ENCODE peak calls at places on chromosomes 3 and 15, in eight cellular contexts. One of them, this sample, is unnamed.

GRCh38 chr3:167882057-167882667 is 146.6 kb downstream of the SERPINI1 start:
- DNase-seq in adrenal gland: no peak
- DNase-seq in breast epithelium: no peak
- DNase-seq in heart left ventricle: no peak
- DNase-seq in mucosa of descending colon: peak; percentile 13
- DNase-seq in esophagus squamous epithelium: no peak
- DNase-seq in pancreas: no peak
- DNase-seq in HCT116: peak; percentile 39
- DNase-seq in this sample: peak; percentile 52

GRCh38 chr3:144272715-144273114 is 301.1 kb downstream of the DIPK2A start:
- DNase-seq in breast epithelium: no peak
- DNase-seq in mucosa of descending colon: no peak
- DNase-seq in esophagus squamous epithelium: no peak
- DNase-seq in heart left ventricle: no peak
- DNase-seq in pancreas: no peak
- DNase-seq in adrenal gland: no peak
- DNase-seq in HCT116: no peak
- DNase-seq in this sample: no peak

GRCh38 chr3:87260270-87260669 is 16.1 kb downstream of the POU1F1 start:
- DNase-seq in heart left ventricle: no peak
- DNase-seq in esophagus squamous epithelium: no peak
- DNase-seq in pancreas: peak; percentile 17
- DNase-seq in HCT116: peak; percentile 44
- DNase-seq in mucosa of descending colon: peak; percentile 71
- DNase-seq in adrenal gland: peak; percentile 70
- DNase-seq in breast epithelium: no peak
- DNase-seq in this sample: peak; percentile 37

GRCh38 chr15:52102468-52102867 is 10.1 kb downstream of the BCL2L10 start:
- DNase-seq in breast epithelium: no peak
- DNase-seq in pancreas: no peak
- DNase-seq in esophagus squamous epithelium: no peak
- DNase-seq in adrenal gland: no peak
- DNase-seq in mucosa of descending colon: no peak
- DNase-seq in HCT116: no peak
- DNase-seq in heart left ventricle: no peak
- DNase-seq in this sample: no peak

GRCh38 chr15:48355377-48355776 is 24.1 kb downstream of the DUT start:
- DNase-seq in adrenal gland: no peak
- DNase-seq in esophagus squamous epithelium: no peak
- DNase-seq in mucosa of descending colon: no peak
- DNase-seq in heart left ventricle: no peak
- DNase-seq in pancreas: no peak
- DNase-seq in HCT116: no peak
- DNase-seq in breast epithelium: no peak
- DNase-seq in this sample: no peak

GRCh38 chr3:48664929-48665328 is 2.2 kb upstream of the CELSR3 start:
- DNase-seq in mucosa of descending colon: no peak
- DNase-seq in breast epithelium: no peak
- DNase-seq in adrenal gland: no peak
- DNase-seq in pancreas: no peak
- DNase-seq in HCT116: no peak
- DNase-seq in esophagus squamous epithelium: no peak
- DNase-seq in heart left ventricle: no peak
- DNase-seq in this sample: no peak

GRCh38 chr3:160312014-160312624 is 86.9 kb downstream of the C3orf80 start:
- DNase-seq in breast epithelium: no peak
- DNase-seq in adrenal gland: no peak
- DNase-seq in pancreas: no peak
- DNase-seq in HCT116: no peak
- DNase-seq in esophagus squamous epithelium: no peak
- DNase-seq in mucosa of descending colon: no peak
- DNase-seq in heart left ventricle: no peak
- DNase-seq in this sample: no peak

GRCh38 chr3:2810723-2811122 is 299.5 kb downstream of the IL5RA start:
- DNase-seq in pancreas: no peak
- DNase-seq in HCT116: no peak
- DNase-seq in heart left ventricle: no peak
- DNase-seq in breast epithelium: no peak
- DNase-seq in adrenal gland: no peak
- DNase-seq in mucosa of descending colon: no peak
- DNase-seq in esophagus squamous epithelium: no peak
- DNase-seq in this sample: peak; percentile 4

GRCh38 chr3:9862391-9863235 is 17.4 kb downstream of the CIDEC start:
- DNase-seq in adrenal gland: peak; percentile 64
- DNase-seq in mucosa of descending colon: peak; percentile 61
- DNase-seq in esophagus squamous epithelium: no peak
- DNase-seq in breast epithelium: no peak
- DNase-seq in HCT116: no peak
- DNase-seq in pancreas: peak; percentile 37
- DNase-seq in heart left ventricle: peak; percentile 67
- DNase-seq in this sample: no peak

GRCh38 chr3:13601692-13602080 is 52.8 kb downstream of the FBLN2 start:
- DNase-seq in breast epithelium: no peak
- DNase-seq in esophagus squamous epithelium: no peak
- DNase-seq in pancreas: no peak
- DNase-seq in HCT116: no peak
- DNase-seq in heart left ventricle: no peak
- DNase-seq in adrenal gland: no peak
- DNase-seq in mucosa of descending colon: no peak
- DNase-seq in this sample: no peak

GRCh38 chr3:171044828-171045793 is 18.6 kb upstream of the SLC2A2 start:
- DNase-seq in heart left ventricle: no peak
- DNase-seq in HCT116: no peak
- DNase-seq in mucosa of descending colon: no peak
- DNase-seq in pancreas: no peak
- DNase-seq in breast epithelium: no peak
- DNase-seq in esophagus squamous epithelium: no peak
- DNase-seq in adrenal gland: no peak
- DNase-seq in this sample: no peak

GRCh38 chr3:101383156-101383575 is 62.8 kb upstream of the IMPG2 start:
- DNase-seq in mucosa of descending colon: no peak
- DNase-seq in adrenal gland: no peak
- DNase-seq in HCT116: no peak
- DNase-seq in heart left ventricle: no peak
- DNase-seq in pancreas: no peak
- DNase-seq in esophagus squamous epithelium: no peak
- DNase-seq in breast epithelium: no peak
- DNase-seq in this sample: peak; percentile 66

GRCh38 chr3:17850448-17850847 is 108.0 kb upstream of the TBC1D5 start:
- DNase-seq in heart left ventricle: no peak
- DNase-seq in adrenal gland: no peak
- DNase-seq in pancreas: no peak
- DNase-seq in breast epithelium: no peak
- DNase-seq in HCT116: no peak
- DNase-seq in mucosa of descending colon: no peak
- DNase-seq in esophagus squamous epithelium: no peak
- DNase-seq in this sample: no peak

GRCh38 chr15:71375934-71376333 is 260.7 kb downstream of the THSD4 start:
- DNase-seq in esophagus squamous epithelium: no peak
- DNase-seq in adrenal gland: no peak
- DNase-seq in heart left ventricle: no peak
- DNase-seq in mucosa of descending colon: no peak
- DNase-seq in breast epithelium: no peak
- DNase-seq in pancreas: no peak
- DNase-seq in HCT116: no peak
- DNase-seq in this sample: no peak

GRCh38 chr3:196531418-196531817 is 16.3 kb upstream of the SMCO1 start:
- DNase-seq in HCT116: no peak
- DNase-seq in pancreas: no peak
- DNase-seq in adrenal gland: no peak
- DNase-seq in heart left ventricle: no peak
- DNase-seq in breast epithelium: no peak
- DNase-seq in mucosa of descending colon: no peak
- DNase-seq in esophagus squamous epithelium: no peak
- DNase-seq in this sample: no peak

GRCh38 chr3:158552124-158552523 is 18.9 kb upstream of the MLF1 start:
- DNase-seq in HCT116: no peak
- DNase-seq in adrenal gland: no peak
- DNase-seq in heart left ventricle: no peak
- DNase-seq in pancreas: no peak
- DNase-seq in mucosa of descending colon: no peak
- DNase-seq in esophagus squamous epithelium: no peak
- DNase-seq in breast epithelium: no peak
- DNase-seq in this sample: no peak

GRCh38 chr3:100496711-100497261 is 4.4 kb downstream of the TMEM45A start:
- DNase-seq in HCT116: no peak
- DNase-seq in breast epithelium: no peak
- DNase-seq in pancreas: no peak
- DNase-seq in adrenal gland: no peak
- DNase-seq in mucosa of descending colon: no peak
- DNase-seq in esophagus squamous epithelium: no peak
- DNase-seq in heart left ventricle: no peak
- DNase-seq in this sample: no peak

GRCh38 chr3:3800685-3801509 is 1.7 kb downstream of the LRRN1 start:
- DNase-seq in HCT116: no peak
- DNase-seq in mucosa of descending colon: peak; percentile 24
- DNase-seq in heart left ventricle: peak; percentile 22
- DNase-seq in esophagus squamous epithelium: no peak
- DNase-seq in pancreas: peak; percentile 40
- DNase-seq in adrenal gland: no peak
- DNase-seq in breast epithelium: peak; percentile 42
- DNase-seq in this sample: peak; percentile 20

DNA sequence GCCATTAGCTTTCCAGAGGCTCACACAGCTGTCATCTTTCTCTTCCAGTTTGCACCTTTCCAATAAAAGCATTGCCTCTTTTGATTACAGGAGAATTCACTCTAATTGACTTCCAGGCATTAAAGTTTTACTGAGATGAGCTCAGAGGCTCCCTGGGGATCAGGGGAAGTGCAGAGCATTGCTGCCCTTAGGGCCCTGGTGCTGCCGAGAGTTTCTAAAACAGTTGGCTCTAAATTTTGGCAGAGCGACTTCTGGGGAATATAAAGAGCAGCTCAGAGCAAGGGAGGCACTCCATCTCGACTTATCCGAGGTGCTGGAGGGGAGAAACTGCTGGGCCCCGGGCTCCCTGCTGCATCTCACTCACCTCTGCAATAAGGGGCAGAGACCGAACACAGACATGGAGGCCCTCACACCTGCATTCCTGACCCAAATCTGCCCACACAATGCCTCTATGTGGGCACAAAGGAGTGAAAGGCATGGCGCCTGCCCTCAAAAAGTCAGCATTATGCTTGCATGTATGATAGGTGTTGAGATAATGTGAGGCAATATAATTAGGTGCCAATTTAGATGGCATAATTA is 61.7 kb downstream of the SCN11A start:
- DNase-seq in breast epithelium: no peak
- DNase-seq in mucosa of descending colon: no peak
- DNase-seq in pancreas: no peak
- DNase-seq in adrenal gland: no peak
- DNase-seq in heart left ventricle: no peak
- DNase-seq in esophagus squamous epithelium: no peak
- DNase-seq in HCT116: no peak
- DNase-seq in this sample: no peak
- H3K4me1 ChIP-seq in breast epithelium: no peaks in the 10 kb centered on the region
- H3K4me1 ChIP-seq in mucosa of descending colon: no peaks in the 10 kb centered on the region
- H3K4me1 ChIP-seq in pancreas: no peaks in the 10 kb centered on the region
- H3K4me1 ChIP-seq in adrenal gland: no peaks in the 10 kb centered on the region
- H3K4me1 ChIP-seq in heart left ventricle: no peaks in the 10 kb centered on the region
- H3K4me1 ChIP-seq in esophagus squamous epithelium: no peaks in the 10 kb centered on the region
- H3K4me1 ChIP-seq in HCT116: no peaks in the 10 kb centered on the region
- H3K4me1 ChIP-seq in this sample: no peaks in the 10 kb centered on the region

GRCh38 chr15:58608129-58608590 is 141.3 kb downstream of the ADAM10 start:
- DNase-seq in adrenal gland: no peak
- DNase-seq in heart left ventricle: no peak
- DNase-seq in breast epithelium: no peak
- DNase-seq in pancreas: no peak
- DNase-seq in esophagus squamous epithelium: no peak
- DNase-seq in mucosa of descending colon: no peak
- DNase-seq in HCT116: no peak
- DNase-seq in this sample: no peak
- H3K4me3 ChIP-seq in adrenal gland: no peak overlapping the region
- H3K4me3 ChIP-seq in heart left ventricle: no peak overlapping the region
- H3K4me3 ChIP-seq in breast epithelium: no peak overlapping the region
- H3K4me3 ChIP-seq in pancreas: no peak overlapping the region
- H3K4me3 ChIP-seq in esophagus squamous epithelium: no peak overlapping the region
- H3K4me3 ChIP-seq in mucosa of descending colon: no peak overlapping the region
- H3K4me3 ChIP-seq in HCT116: no peak overlapping the region
- H3K4me3 ChIP-seq in this sample: no peak overlapping the region

GRCh38 chr3:37179144-37179967 is 5.0 kb upstream of the LRRFIP2 start:
- DNase-seq in pancreas: no peak
- DNase-seq in esophagus squamous epithelium: no peak
- DNase-seq in mucosa of descending colon: no peak
- DNase-seq in heart left ventricle: no peak
- DNase-seq in breast epithelium: no peak
- DNase-seq in adrenal gland: no peak
- DNase-seq in HCT116: no peak
- DNase-seq in this sample: no peak

GRCh38 chr3:37183976-37184375 is 9.6 kb upstream of the LRRFIP2 start:
- DNase-seq in breast epithelium: peak; percentile 25
- DNase-seq in heart left ventricle: no peak
- DNase-seq in adrenal gland: no peak
- DNase-seq in esophagus squamous epithelium: no peak
- DNase-seq in HCT116: no peak
- DNase-seq in mucosa of descending colon: no peak
- DNase-seq in pancreas: no peak
- DNase-seq in this sample: no peak

GRCh38 chr3:37182816-37183215 is 8.4 kb upstream of the LRRFIP2 start:
- DNase-seq in adrenal gland: no peak
- DNase-seq in HCT116: no peak
- DNase-seq in esophagus squamous epithelium: no peak
- DNase-seq in mucosa of descending colon: no peak
- DNase-seq in heart left ventricle: no peak
- DNase-seq in pancreas: no peak
- DNase-seq in breast epithelium: no peak
- DNase-seq in this sample: no peak

GRCh38 chr3:37183375-37183831 is 9.0 kb upstream of the LRRFIP2 start:
- DNase-seq in mucosa of descending colon: no peak
- DNase-seq in adrenal gland: no peak
- DNase-seq in breast epithelium: peak; percentile 29
- DNase-seq in pancreas: no peak
- DNase-seq in heart left ventricle: no peak
- DNase-seq in HCT116: peak; percentile 73
- DNase-seq in esophagus squamous epithelium: no peak
- DNase-seq in this sample: no peak

DNA sequence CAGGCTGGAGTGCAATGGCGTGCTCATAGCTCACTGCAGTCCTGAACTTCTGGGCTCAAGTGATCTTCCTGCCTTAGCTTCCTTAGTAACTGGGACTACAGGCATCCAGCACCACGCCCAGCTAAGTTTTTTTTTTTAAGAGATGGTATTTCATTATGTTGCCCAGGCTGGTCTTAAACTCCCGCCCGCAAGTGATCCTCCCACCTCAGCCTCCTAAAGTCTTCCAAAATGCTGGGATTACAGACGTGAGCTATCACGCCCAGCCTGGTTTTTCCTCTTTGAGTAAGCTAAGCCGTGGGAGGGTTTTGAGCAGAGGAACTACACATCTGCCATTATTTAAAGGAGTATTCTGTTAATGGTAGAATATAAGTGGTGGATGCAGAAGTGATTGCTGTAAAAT is 7.4 kb upstream of the LRRFIP2 start:
- DNase-seq in mucosa of descending colon: no peak
- DNase-seq in pancreas: no peak
- DNase-seq in esophagus squamous epithelium: no peak
- DNase-seq in heart left ventricle: no peak
- DNase-seq in HCT116: no peak
- DNase-seq in breast epithelium: no peak
- DNase-seq in adrenal gland: no peak
- DNase-seq in this sample: no peak
- H3K4me1 ChIP-seq in mucosa of descending colon: peaks cover 14% of the 10 kb centered on the region
- H3K4me1 ChIP-seq in pancreas: peaks cover 9% of the 10 kb centered on the region
- H3K4me1 ChIP-seq in esophagus squamous epithelium: peaks cover 84% of the 10 kb centered on the region
- H3K4me1 ChIP-seq in heart left ventricle: peaks cover 7% of the 10 kb centered on the region
- H3K4me1 ChIP-seq in HCT116: peaks cover 11% of the 10 kb centered on the region
- H3K4me1 ChIP-seq in breast epithelium: no peaks in the 10 kb centered on the region
- H3K4me1 ChIP-seq in adrenal gland: peaks cover 44% of the 10 kb centered on the region
- H3K4me1 ChIP-seq in this sample: no peaks in the 10 kb centered on the region

GRCh38 chr3:134462236-134463059 is 23.3 kb downstream of the ANAPC13 start:
- DNase-seq in breast epithelium: no peak
- DNase-seq in esophagus squamous epithelium: no peak
- DNase-seq in pancreas: no peak
- DNase-seq in heart left ventricle: no peak
- DNase-seq in mucosa of descending colon: no peak
- DNase-seq in HCT116: no peak
- DNase-seq in adrenal gland: no peak
- DNase-seq in this sample: no peak
- H3K4me3 ChIP-seq in breast epithelium: no peak overlapping the region
- H3K4me3 ChIP-seq in esophagus squamous epithelium: no peak overlapping the region
- H3K4me3 ChIP-seq in pancreas: no peak overlapping the region
- H3K4me3 ChIP-seq in heart left ventricle: peak overlapping the region; percentile 1
- H3K4me3 ChIP-seq in mucosa of descending colon: no peak overlapping the region
- H3K4me3 ChIP-seq in HCT116: no peak overlapping the region
- H3K4me3 ChIP-seq in adrenal gland: no peak overlapping the region
- H3K4me3 ChIP-seq in this sample: peak overlapping the region; percentile 30

This sample was measured in SJCRH30.